ENCODE peak calls at places on chromosomes 1 and 21, in six cellular contexts. T, D, E, H, G and Z are unnamed samples.
A peak's percentile ranks its signal among the peaks of the same experiment; 100 is the strongest.

GRCh38 chr1:61254629-61255323 is 172.4 kb downstream of the NFIA start:
- DNase-seq in E (peak; percentile 63), T (no peak), D (no peak), G (no peak), H (peak; percentile 50), Z (peak; percentile 8)

GRCh38 chr1:162389021-162389818 is 7.7 kb downstream of the C1orf226 start:
- DNase-seq in E (peak; percentile 48), G (no peak), T (no peak), D (no peak), H (peak; percentile 60), Z (peak; percentile 17)

GRCh38 chr1:30036666-30037065 is 686.7 kb downstream of the MATN1 start:
- DNase-seq in G (no peak), T (no peak), H (no peak), D (no peak), E (no peak), Z (no peak)

GRCh38 chr21:44380876-44381275 is 27.5 kb downstream of the TRPM2 start:
- DNase-seq in H (no peak), D (no peak), E (no peak), T (no peak), G (no peak), Z (no peak)

GRCh38 chr1:201481761-201482493 is 12.9 kb upstream of the PHLDA3 start:
- DNase-seq in G (peak; percentile 88), T (peak; percentile 76), D (peak; percentile 92), H (no peak), E (peak; percentile 89), Z (peak; percentile 47)

GRCh38 chr1:93673159-93673657 is 8.4 kb downstream of the BCAR3 start:
- DNase-seq in E (peak; percentile 61), T (no peak), G (no peak), D (no peak), H (peak; percentile 51), Z (no peak)

GRCh38 chr1:224500802-224501201 is 66.2 kb upstream of the WDR26 start:
- DNase-seq in G (no peak), T (no peak), E (no peak), H (no peak), D (no peak), Z (no peak)

GRCh38 chr1:216961516-216961915 is 238.3 kb upstream of the ESRRG start:
- DNase-seq in T (no peak), D (no peak), H (no peak), G (no peak), E (no peak), Z (no peak)

GRCh38 chr1:225944387-225944786 is 3.4 kb upstream of the LEFTY2 start:
- DNase-seq in G (no peak), E (no peak), H (no peak), T (no peak), D (no peak), Z (no peak)

GRCh38 chr1:43817304-43817939 is 110.1 kb downstream of the ST3GAL3 start:
- DNase-seq in G (no peak), E (no peak), T (no peak), H (no peak), D (no peak), Z (no peak)

GRCh38 chr1:221712198-221712684 is 29.6 kb downstream of the DUSP10 start:
- DNase-seq in T (no peak), E (peak; percentile 88), D (peak; percentile 13), G (no peak), H (peak; percentile 79), Z (peak; percentile 61)

GRCh38 chr1:36115200-36115669 is 9.8 kb downstream of the COL8A2 start:
- DNase-seq in T (no peak), E (peak; percentile 92), H (no peak), D (no peak), G (peak; percentile 76), Z (no peak)

GRCh38 chr1:119623651-119624050 is 24.4 kb downstream of the ZNF697 start:
- DNase-seq in G (no peak), E (no peak), D (no peak), T (no peak), H (no peak), Z (no peak)

GRCh38 chr1:168179411-168180147 is 817 bp downstream of the TIPRL start:
- DNase-seq in E (peak; percentile 58), H (no peak), T (no peak), D (peak; percentile 26), G (no peak), Z (no peak)

GRCh38 chr21:43362306-43362927 is 64.5 kb downstream of the SIK1 start:
- DNase-seq in G (peak; percentile 82), D (no peak), H (peak; percentile 80), E (peak; percentile 88), T (no peak), Z (no peak)

GRCh38 chr1:215282557-215282956 is 200.0 kb downstream of the KCNK2 start:
- DNase-seq in D (no peak), G (no peak), E (peak; percentile 36), T (no peak), H (no peak), Z (no peak)

GRCh38 chr1:235136111-235136510 is 7.5 kb upstream of the TOMM20 start:
- DNase-seq in G (no peak), H (no peak), T (no peak), E (no peak), D (no peak), Z (no peak)

GRCh38 chr1:119713039-119713537 is 1.4 kb downstream of the PHGDH start:
- DNase-seq in T (peak; percentile 20), G (no peak), H (no peak), E (peak; percentile 67), D (no peak), Z (peak; percentile 22)

GRCh38 chr1:17591814-17592430 is 52.4 kb downstream of the ARHGEF10L start:
- DNase-seq in T (no peak), H (no peak), D (no peak), G (no peak), E (no peak), Z (no peak)

GRCh38 chr1:232621050-232621449 is 8.9 kb downstream of the SIPA1L2 start:
- DNase-seq in T (no peak), E (no peak), G (no peak), H (no peak), D (no peak), Z (no peak)

GRCh38 chr1:65955503-65955902 is 162.8 kb downstream of the PDE4B start:
- DNase-seq in G (no peak), T (no peak), H (no peak), D (no peak), E (no peak), Z (no peak)

GRCh38 chr1:11800756-11801433 is 4.9 kb downstream of the MTHFR start:
- DNase-seq in H (no peak), G (no peak), D (no peak), E (no peak), T (no peak), Z (no peak)
- H3K4me3 ChIP-seq in H (no peak overlapping the region), G (no peak overlapping the region), D (no peak overlapping the region), E (no peak overlapping the region), T (no peak overlapping the region), Z (no peak overlapping the region)

GRCh38 chr1:193325771-193326170 is 139.4 kb upstream of the B3GALT2 start:
- DNase-seq in T (no peak), D (no peak), H (no peak), G (no peak), E (no peak), Z (no peak)

GRCh38 chr1:193321242-193321842 is 134.9 kb upstream of the B3GALT2 start:
- DNase-seq in E (no peak), G (no peak), T (no peak), D (no peak), H (no peak), Z (no peak)

GRCh38 chr1:193322218-193322617 is 135.8 kb upstream of the B3GALT2 start:
- DNase-seq in D (no peak), T (no peak), H (peak; percentile 51), E (peak; percentile 64), G (no peak), Z (no peak)

GRCh38 chr1:193325042-193325441 is 138.6 kb upstream of the B3GALT2 start:
- DNase-seq in G (no peak), H (no peak), T (no peak), D (no peak), E (no peak), Z (no peak)

GRCh38 chr1:193326296-193326695 is 139.9 kb upstream of the B3GALT2 start:
- DNase-seq in H (no peak), D (no peak), T (no peak), G (no peak), E (no peak), Z (no peak)
- H3K4me3 ChIP-seq in H (no peak overlapping the region), D (no peak overlapping the region), T (no peak overlapping the region), G (no peak overlapping the region), E (no peak overlapping the region), Z (no peak overlapping the region)

GRCh38 chr1:26533951-26534514 is 4.5 kb downstream of the RPS6KA1 start:
- DNase-seq in T (no peak), G (no peak), E (no peak), D (no peak), H (no peak), Z (no peak)
- H3K4me3 ChIP-seq in T (no peak overlapping the region), G (no peak overlapping the region), E (no peak overlapping the region), D (no peak overlapping the region), H (no peak overlapping the region), Z (no peak overlapping the region)

GRCh38 chr21:36910581-36911307 is 55.7 kb downstream of the HLCS start:
- DNase-seq in D (peak; percentile 12), T (no peak), G (no peak), H (peak; percentile 53), E (peak; percentile 17), Z (no peak)

GRCh38 chr21:36913247-36914169 is 53.0 kb downstream of the HLCS start:
- DNase-seq in E (no peak), D (no peak), H (no peak), T (no peak), G (no peak), Z (no peak)

GRCh38 chr21:36908260-36908908 is 58.1 kb downstream of the HLCS start:
- DNase-seq in G (no peak), H (no peak), T (no peak), E (peak; percentile 51), D (no peak), Z (no peak)

GRCh38 chr21:36909423-36909822 is 57.0 kb downstream of the HLCS start:
- DNase-seq in G (no peak), D (peak; percentile 36), H (no peak), T (no peak), E (peak; percentile 18), Z (no peak)

DNA sequence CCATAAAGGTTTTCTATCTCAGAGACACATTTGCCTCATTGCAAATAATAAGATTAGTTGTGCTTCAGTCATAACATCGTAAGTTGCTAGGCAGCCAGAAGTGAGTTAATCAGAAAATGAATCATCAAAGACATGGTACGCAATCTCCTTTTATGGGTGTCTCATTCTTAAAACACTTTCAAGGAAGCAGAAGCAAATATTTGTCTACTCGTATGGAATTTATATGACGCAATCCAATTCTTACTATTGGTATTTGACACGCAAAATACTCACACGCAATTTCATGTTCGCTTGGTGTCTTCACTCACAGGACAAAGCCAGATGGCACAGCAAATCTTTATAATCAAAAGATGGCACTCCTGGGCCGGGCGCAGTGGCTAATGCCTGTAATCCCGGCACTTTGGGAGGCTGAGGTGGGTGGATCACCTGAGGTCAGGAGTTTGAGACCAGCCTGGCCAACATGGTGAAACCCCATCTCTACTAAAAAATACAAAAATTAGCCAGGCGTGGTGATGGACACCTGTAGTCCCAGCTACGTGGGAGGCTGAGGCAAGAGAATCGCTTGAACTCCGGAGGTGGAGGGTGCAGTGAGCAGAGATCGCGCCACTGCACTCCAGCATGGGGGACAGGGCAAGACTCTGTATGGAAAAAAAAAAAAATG is 56.4 kb downstream of the HLCS start:
- DNase-seq in H (peak; percentile 92), T (no peak), E (peak; percentile 97), D (peak; percentile 61), G (no peak), Z (peak; percentile 73)
- H3K4me3 ChIP-seq in H (no peak overlapping the region), T (no peak overlapping the region), E (no peak overlapping the region), D (no peak overlapping the region), G (no peak overlapping the region), Z (no peak overlapping the region)